ENCODE peak calls at places on chromosome 15, in eight cellular contexts. U, K, L, Y, N, Z, O and B are unnamed samples.

GRCh38 chr15:42184736-42185135 is 23.4 kb downstream of the VPS39 start:
- DNase-seq in U (no peak), K (no peak), L (no peak), Y (no peak), N (no peak), Z (no peak), O (no peak), B (no peak)

GRCh38 chr15:69659454-69660050 is 206.9 kb downstream of the RPLP1 start:
- DNase-seq in U (no peak), K (no peak), L (no peak), Y (no peak), N (no peak), Z (no peak), O (no peak), B (no peak)

GRCh38 chr15:73794501-73795133 is 41.5 kb upstream of the INSYN1 start:
- DNase-seq in U (no peak), K (no peak), L (no peak), Y (no peak), N (no peak), Z (no peak), O (no peak), B (no peak)

GRCh38 chr15:97654677-97655076 is 305.8 kb upstream of the ARRDC4 start:
- DNase-seq in U (no peak), K (no peak), L (no peak), Y (no peak), N (no peak), Z (no peak), O (no peak), B (no peak)

GRCh38 chr15:87757084-87757483 is 499.5 kb downstream of the NTRK3 start:
- DNase-seq in U (no peak), K (peak), L (no peak), Y (no peak), N (no peak), Z (no peak), O (no peak), B (no peak)

GRCh38 chr15:41148065-41148464 is 32.0 kb upstream of the INO80 start:
- DNase-seq in U (no peak), K (no peak), L (no peak), Y (no peak), N (no peak), Z (no peak), O (no peak), B (no peak)

GRCh38 chr15:40470423-40471104 is at the start of gene CHST14:
- DNase-seq in U (peak), K (peak), L (no peak), Y (peak), N (peak), Z (no peak), O (peak), B (peak)

GRCh38 chr15:63601727-63602185 is 4.6 kb downstream of the FBXL22 start:
- DNase-seq in U (no peak), K (peak), L (no peak), Y (no peak), N (no peak), Z (no peak), O (no peak), B (peak)

GRCh38 chr15:76885212-76885611 is 19.9 kb downstream of the SCAPER start:
- DNase-seq in U (no peak), K (no peak), L (no peak), Y (no peak), N (no peak), Z (no peak), O (no peak), B (no peak)

GRCh38 chr15:68403161-68403941 is 28.6 kb downstream of the ITGA11 start:
- DNase-seq in U (no peak), K (no peak), L (no peak), Y (no peak), N (no peak), Z (no peak), O (no peak), B (no peak)

GRCh38 chr15:80106051-80106450 is 46.6 kb downstream of the ZFAND6 start:
- DNase-seq in U (no peak), K (no peak), L (no peak), Y (no peak), N (no peak), Z (peak), O (no peak), B (no peak)

GRCh38 chr15:91857772-91858171 is 4.3 kb downstream of the SLCO3A1 start:
- DNase-seq in U (no peak), K (peak), L (no peak), Y (no peak), N (no peak), Z (no peak), O (no peak), B (peak)

GRCh38 chr15:49742381-49742780 is 121.5 kb downstream of the DTWD1 start:
- DNase-seq in U (no peak), K (no peak), L (no peak), Y (peak), N (no peak), Z (no peak), O (no peak), B (peak)

GRCh38 chr15:69462030-69462492 is 9.4 kb downstream of the RPLP1 start:
- DNase-seq in U (no peak), K (no peak), L (no peak), Y (peak), N (peak), Z (no peak), O (no peak), B (peak)

GRCh38 chr15:97976766-97977503 is 16.4 kb downstream of the ARRDC4 start:
- DNase-seq in U (no peak), K (no peak), L (no peak), Y (no peak), N (no peak), Z (no peak), O (no peak), B (no peak)

GRCh38 chr15:50767332-50767861 is 1.9 kb upstream of the SPPL2A start:
- DNase-seq in U (no peak), K (peak), L (no peak), Y (no peak), N (no peak), Z (no peak), O (no peak), B (no peak)

GRCh38 chr15:68209735-68210408 is 4.7 kb upstream of the CALML4 start:
- DNase-seq in U (no peak), K (no peak), L (no peak), Y (no peak), N (peak), Z (no peak), O (no peak), B (no peak)

GRCh38 chr15:80049046-80049445 is 10.4 kb upstream of the ZFAND6 start:
- DNase-seq in U (no peak), K (no peak), L (no peak), Y (no peak), N (no peak), Z (no peak), O (no peak), B (no peak)

GRCh38 chr15:61070111-61070901 is 158.8 kb downstream of the RORA start:
- DNase-seq in U (no peak), K (no peak), L (no peak), Y (no peak), N (no peak), Z (no peak), O (no peak), B (no peak)

GRCh38 chr15:69065981-69066645 is 51.6 kb downstream of the NOX5 start:
- DNase-seq in U (no peak), K (no peak), L (no peak), Y (no peak), N (peak), Z (no peak), O (no peak), B (no peak)

GRCh38 chr15:42549052-42549491 is 434 bp downstream of the HAUS2 start:
- DNase-seq in U (no peak), K (peak), L (no peak), Y (no peak), N (no peak), Z (no peak), O (peak), B (peak)

GRCh38 chr15:78695046-78695671 is 54.1 kb upstream of the CHRNB4 start:
- DNase-seq in U (no peak), K (no peak), L (no peak), Y (no peak), N (no peak), Z (no peak), O (no peak), B (no peak)

GRCh38 chr15:36773698-36774097 is 194.3 kb downstream of the CDIN1 start:
- DNase-seq in U (no peak), K (no peak), L (no peak), Y (no peak), N (no peak), Z (no peak), O (no peak), B (no peak)

GRCh38 chr15:89359471-89360293 is 25.1 kb upstream of the POLG start:
- DNase-seq in U (no peak), K (peak), L (no peak), Y (no peak), N (no peak), Z (no peak), O (no peak), B (no peak)

GRCh38 chr15:89358755-89359439 is 24.3 kb upstream of the POLG start:
- DNase-seq in U (peak), K (peak), L (peak), Y (peak), N (peak), Z (peak), O (peak), B (peak)

GRCh38 chr15:89360294-89360971 is 25.8 kb upstream of the POLG start:
- DNase-seq in U (no peak), K (peak), L (no peak), Y (no peak), N (no peak), Z (no peak), O (no peak), B (no peak)

GRCh38 chr15:89356634-89357298 is 22.1 kb upstream of the POLG start:
- DNase-seq in U (no peak), K (peak), L (no peak), Y (no peak), N (no peak), Z (no peak), O (no peak), B (peak)

GRCh38 chr15:89358435-89358754 is 23.8 kb upstream of the POLG start:
- DNase-seq in U (no peak), K (no peak), L (no peak), Y (no peak), N (no peak), Z (no peak), O (no peak), B (no peak)
- H3K4me3 ChIP-seq in U (peak), K (peak), L (no peak), Y (peak), N (peak), Z (peak), O (peak), B (no peak)

DNA sequence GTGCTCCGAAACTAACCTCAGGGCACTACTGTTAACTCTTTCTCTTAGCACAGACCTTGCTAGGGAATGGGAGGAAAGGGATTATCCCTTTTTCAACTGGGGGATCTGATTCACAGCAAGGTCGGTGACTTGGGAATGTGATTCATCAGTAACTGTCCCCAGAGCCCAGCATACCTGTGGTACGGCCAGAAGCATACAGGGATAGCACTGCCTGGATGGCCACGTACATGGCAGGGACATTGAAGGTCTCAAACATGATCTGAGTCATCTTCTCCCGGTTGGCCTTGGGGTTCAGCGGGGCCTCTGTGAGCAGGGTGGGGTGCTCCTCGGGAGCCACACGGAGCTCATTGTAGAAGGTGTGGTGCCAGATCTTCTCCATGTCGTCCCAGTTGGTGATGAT is 2.3 kb downstream of the ACTC1 start:
- DNase-seq in U (no peak), K (peak), L (no peak), Y (no peak), N (no peak), Z (no peak), O (no peak), B (no peak)
- H3K4me3 ChIP-seq in U (no peak), K (no peak), L (no peak), Y (peak), N (no peak), Z (no peak), O (peak), B (no peak)

GRCh38 chr15:56806147-56806536 is 72.8 kb upstream of the ZNF280D start:
- DNase-seq in U (no peak), K (no peak), L (no peak), Y (no peak), N (no peak), Z (no peak), O (no peak), B (no peak)
- H3K4me3 ChIP-seq in U (no peak), K (peak), L (no peak), Y (peak), N (peak), Z (no peak), O (no peak), B (no peak)

GRCh38 chr15:31397851-31398661 is 71.4 kb downstream of the KLF13 start:
- DNase-seq in U (peak), K (no peak), L (no peak), Y (peak), N (no peak), Z (no peak), O (no peak), B (peak)
- H3K4me3 ChIP-seq in U (no peak), K (no peak), L (no peak), Y (no peak), N (no peak), Z (no peak), O (no peak), B (no peak)

GRCh38 chr15:34799149-34799824 is 3.9 kb upstream of the ACTC1 start:
- DNase-seq in U (no peak), K (peak), L (no peak), Y (peak), N (no peak), Z (no peak), O (peak), B (no peak)

GRCh38 chr15:34796847-34797246 is 1.5 kb upstream of the ACTC1 start:
- DNase-seq in U (no peak), K (peak), L (no peak), Y (no peak), N (no peak), Z (no peak), O (peak), B (no peak)

GRCh38 chr15:34802803-34803395 is 7.5 kb upstream of the ACTC1 start:
- DNase-seq in U (no peak), K (no peak), L (no peak), Y (no peak), N (no peak), Z (no peak), O (no peak), B (no peak)

GRCh38 chr15:34802371-34802770 is 7.0 kb upstream of the ACTC1 start:
- DNase-seq in U (no peak), K (peak), L (no peak), Y (no peak), N (no peak), Z (no peak), O (no peak), B (no peak)

GRCh38 chr15:34799825-34800168 is 4.4 kb upstream of the ACTC1 start:
- DNase-seq in U (no peak), K (peak), L (no peak), Y (no peak), N (no peak), Z (no peak), O (no peak), B (no peak)
- H3K4me3 ChIP-seq in U (no peak), K (no peak), L (no peak), Y (no peak), N (no peak), Z (no peak), O (no peak), B (no peak)

DNA sequence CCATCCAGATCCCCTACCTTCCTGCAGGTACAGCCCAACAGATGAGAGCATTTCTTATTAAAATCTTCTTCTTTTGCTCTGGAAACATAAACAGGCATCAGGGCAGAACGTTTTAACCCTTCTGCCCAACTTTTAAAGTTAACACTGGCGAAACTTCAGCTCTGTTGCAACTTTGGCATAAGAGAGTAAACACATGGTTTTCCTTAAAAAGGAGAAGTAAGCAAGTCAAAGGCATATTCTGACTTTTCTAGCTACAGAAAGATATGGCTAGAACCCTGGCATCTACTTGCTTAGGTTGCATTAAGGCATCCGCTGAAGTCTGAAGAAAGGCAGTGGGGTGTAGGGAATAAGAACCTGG is 13.3 kb upstream of the IL16 start:
- DNase-seq in U (no peak), K (no peak), L (no peak), Y (no peak), N (no peak), Z (no peak), O (no peak), B (no peak)
- H3K4me3 ChIP-seq in U (no peak), K (peak), L (peak), Y (peak), N (peak), Z (no peak), O (no peak), B (no peak)

DNA sequence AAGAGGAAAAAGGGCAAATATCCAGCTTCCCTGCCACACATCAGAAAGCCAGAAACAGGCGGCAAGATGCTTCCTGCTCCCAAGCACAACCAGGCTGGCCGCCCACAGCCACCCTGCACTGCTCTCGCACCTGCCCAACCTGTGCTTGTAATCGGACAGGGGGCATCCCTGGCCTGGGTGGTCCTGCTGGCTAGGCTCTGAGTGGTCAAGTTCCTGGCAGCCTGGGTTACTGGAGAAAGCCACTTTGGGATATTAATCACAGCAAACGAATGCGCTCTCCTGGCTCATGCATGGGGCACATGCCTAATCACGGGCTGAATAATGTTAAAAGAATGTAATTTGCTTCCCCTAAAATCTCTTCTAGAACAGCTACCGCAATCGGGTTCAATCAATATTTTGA is 442.4 kb downstream of the MCTP2 start:
- DNase-seq in U (no peak), K (no peak), L (no peak), Y (no peak), N (no peak), Z (no peak), O (no peak), B (no peak)
- H3K4me3 ChIP-seq in U (no peak), K (no peak), L (no peak), Y (no peak), N (no peak), Z (no peak), O (no peak), B (no peak)

GRCh38 chr15:45667002-45667401 is 32.2 kb downstream of the SQOR start:
- DNase-seq in U (no peak), K (no peak), L (no peak), Y (no peak), N (no peak), Z (no peak), O (no peak), B (no peak)
- H3K4me3 ChIP-seq in U (no peak), K (no peak), L (no peak), Y (no peak), N (no peak), Z (no peak), O (no peak), B (no peak)

GRCh38 chr15:99328673-99329072 is 77.4 kb downstream of the LRRC28 start:
- DNase-seq in U (no peak), K (no peak), L (no peak), Y (no peak), N (no peak), Z (no peak), O (no peak), B (no peak)
- H3K4me3 ChIP-seq in U (no peak), K (no peak), L (no peak), Y (no peak), N (no peak), Z (no peak), O (no peak), B (no peak)

GRCh38 chr15:75176404-75176761 is 25.3 kb upstream of the C15orf39 start:
- DNase-seq in U (no peak), K (no peak), L (no peak), Y (no peak), N (no peak), Z (no peak), O (no peak), B (no peak)

GRCh38 chr15:75179773-75180140 is 21.9 kb upstream of the C15orf39 start:
- DNase-seq in U (no peak), K (no peak), L (no peak), Y (no peak), N (no peak), Z (no peak), O (no peak), B (no peak)

GRCh38 chr15:75178938-75179772 is 22.5 kb upstream of the C15orf39 start:
- DNase-seq in U (no peak), K (peak), L (no peak), Y (no peak), N (no peak), Z (no peak), O (no peak), B (no peak)

GRCh38 chr15:75177360-75178071 is 24.2 kb upstream of the C15orf39 start:
- DNase-seq in U (no peak), K (no peak), L (no peak), Y (no peak), N (peak), Z (no peak), O (no peak), B (no peak)

GRCh38 chr15:75178171-75178937 is 23.3 kb upstream of the C15orf39 start:
- DNase-seq in U (peak), K (peak), L (no peak), Y (peak), N (peak), Z (no peak), O (peak), B (no peak)
- H3K4me3 ChIP-seq in U (peak), K (no peak), L (no peak), Y (peak), N (peak), Z (no peak), O (peak), B (peak)